ENCODE peak calls at places on chromosomes 5 and 9, in ten cellular contexts. T is NCI-H748 treated with DMSO at 0.1 percent for 48 hours; Q is GM06990; E is effector memory CD8-positive, alpha-beta T cell; L is right lobe of liver; V is ureter; B is NCI-H1105; G is memory B cell; A is AG10803; U is amniotic epithelial cell. P is an unnamed sample.

GRCh38 chr5:170306381-170306790 is 8.8 kb upstream of the LCP2 start:
- DNase-seq in E (no peak), V (no peak), A (peak; percentile 81), B (no peak), G (no peak), L (no peak), T (no peak), Q (no peak), U (peak; percentile 48), P (no peak)

GRCh38 chr9:121876658-121877271 is 216.3 kb downstream of the TTLL11 start:
- DNase-seq in B (no peak), Q (no peak), T (no peak), V (no peak), A (peak; percentile 68), G (no peak), L (no peak), U (peak; percentile 79), E (no peak), P (no peak)

GRCh38 chr5:53037141-53037859 is 48.1 kb downstream of the ITGA2 start:
- DNase-seq in T (no peak), U (peak; percentile 94), Q (no peak), E (no peak), V (no peak), L (no peak), B (peak; percentile 14), G (no peak), A (peak; percentile 80), P (no peak)

GRCh38 chr9:124054671-124055212 is 43.2 kb downstream of the LHX2 start:
- DNase-seq in T (no peak), Q (peak; percentile 76), V (no peak), L (no peak), U (peak; percentile 97), G (no peak), B (no peak), A (peak; percentile 69), E (no peak), P (no peak)

GRCh38 chr9:90124961-90125360 is 517.7 kb downstream of the DIRAS2 start:
- DNase-seq in G (no peak), E (no peak), A (peak; percentile 88), T (peak; percentile 72), Q (no peak), B (peak; percentile 61), L (no peak), U (no peak), V (no peak), P (no peak)

GRCh38 chr9:129031514-129031913 is 3.4 kb upstream of the SH3GLB2 start:
- DNase-seq in B (no peak), U (no peak), V (no peak), T (no peak), Q (no peak), L (no peak), A (no peak), E (no peak), G (no peak), P (no peak)

GRCh38 chr5:141942185-141942857 is 15.7 kb downstream of the PCDH12 start:
- DNase-seq in E (no peak), B (no peak), U (no peak), T (no peak), G (no peak), L (no peak), V (no peak), A (no peak), Q (no peak), P (no peak)

GRCh38 chr9:112032009-112032408 is 135.4 kb downstream of the UGCG start:
- DNase-seq in L (no peak), U (no peak), E (no peak), A (no peak), Q (no peak), B (no peak), V (no peak), T (no peak), G (no peak), P (no peak)

GRCh38 chr5:142280066-142281011 is 44.5 kb downstream of the SPRY4 start:
- DNase-seq in L (no peak), B (no peak), V (no peak), E (no peak), T (no peak), Q (no peak), U (peak; percentile 83), G (no peak), A (peak; percentile 36), P (no peak)

GRCh38 chr5:81422671-81423070 is 28.7 kb upstream of the ACOT12 start:
- DNase-seq in V (no peak), E (no peak), T (no peak), A (peak; percentile 60), U (peak; percentile 89), Q (no peak), G (no peak), B (no peak), L (no peak), P (no peak)

GRCh38 chr9:113875917-113876805 is at the start of gene ZNF618:
- DNase-seq in Q (peak; percentile 20), V (no peak), U (no peak), B (peak; percentile 18), L (peak; percentile 59), E (no peak), G (no peak), T (no peak), A (peak; percentile 27), P (peak; percentile 20)

GRCh38 chr9:38183994-38184568 is 115.1 kb upstream of the SHB start:
- DNase-seq in Q (no peak), A (peak; percentile 20), G (no peak), U (peak; percentile 22), L (no peak), E (no peak), V (no peak), T (no peak), B (no peak), P (no peak)

GRCh38 chr5:53126514-53126913 is 17.0 kb upstream of the MOCS2 start:
- DNase-seq in U (peak; percentile 64), Q (no peak), B (no peak), T (no peak), G (no peak), A (peak; percentile 49), V (no peak), L (no peak), E (no peak), P (no peak)

GRCh38 chr5:116508835-116509234 is 65.8 kb downstream of the SEMA6A start:
- DNase-seq in L (no peak), A (no peak), Q (no peak), T (no peak), V (no peak), U (no peak), B (no peak), G (no peak), E (no peak), P (no peak)

GRCh38 chr5:155936520-155937406 is 390.2 kb upstream of the SGCD start:
- DNase-seq in G (no peak), A (no peak), U (no peak), T (no peak), Q (no peak), E (no peak), L (no peak), V (no peak), B (no peak), P (no peak)

GRCh38 chr9:6467006-6467625 is 54.1 kb downstream of the UHRF2 start:
- DNase-seq in V (no peak), Q (no peak), T (no peak), U (no peak), E (no peak), A (peak; percentile 8), B (no peak), G (no peak), L (no peak), P (no peak)

GRCh38 chr9:97633859-97634485 is 351 bp downstream of the NCBP1 start:
- DNase-seq in V (no peak), Q (no peak), B (no peak), G (no peak), E (peak; percentile 5), L (no peak), A (no peak), U (no peak), T (peak; percentile 27), P (peak; percentile 30)

GRCh38 chr9:99782962-99783718 is 38.5 kb upstream of the NR4A3 start:
- DNase-seq in U (no peak), G (peak; percentile 29), E (no peak), T (no peak), B (no peak), L (no peak), Q (no peak), V (no peak), A (no peak), P (no peak)

GRCh38 chr9:68949271-68950000 is 64.5 kb downstream of the PRKACG start:
- DNase-seq in U (no peak), T (no peak), L (no peak), E (no peak), Q (peak; percentile 22), G (peak; percentile 11), A (peak; percentile 3), V (peak; percentile 48), B (no peak), P (peak; percentile 27)

GRCh38 chr5:57429513-57430120 is 53.0 kb downstream of the ACTBL2 start:
- DNase-seq in V (no peak), G (no peak), L (no peak), Q (no peak), B (no peak), T (no peak), A (peak; percentile 72), U (no peak), E (no peak), P (no peak)

GRCh38 chr9:35726876-35727438 is 5.0 kb downstream of the TLN1 start:
- DNase-seq in G (peak; percentile 43), U (peak; percentile 65), A (peak; percentile 68), E (peak; percentile 24), B (no peak), V (no peak), Q (peak; percentile 56), T (no peak), L (no peak), P (peak; percentile 61)

GRCh38 chr5:155147222-155147621 is 133.7 kb downstream of the KIF4B start:
- DNase-seq in U (peak; percentile 2), B (no peak), E (no peak), Q (no peak), A (peak; percentile 9), V (no peak), G (no peak), L (no peak), T (no peak), P (no peak)

GRCh38 chr5:139019880-139020279 is 144.7 kb upstream of the LRRTM2 start:
- DNase-seq in L (no peak), U (peak; percentile 92), A (no peak), E (no peak), G (no peak), V (no peak), B (no peak), Q (no peak), T (no peak), P (no peak)

GRCh38 chr5:134458676-134459403 is 47.2 kb upstream of the CDKN2AIPNL start:
- DNase-seq in E (no peak), G (no peak), L (no peak), A (no peak), U (no peak), B (no peak), Q (no peak), V (no peak), T (no peak), P (no peak)

GRCh38 chr5:36444582-36444999 is 142.9 kb upstream of the RANBP3L start:
- DNase-seq in U (no peak), E (no peak), L (no peak), A (peak; percentile 67), B (no peak), T (no peak), Q (no peak), V (no peak), G (no peak), P (no peak)

GRCh38 chr9:6901179-6901578 is 143.4 kb downstream of the KDM4C start:
- DNase-seq in U (no peak), T (no peak), V (no peak), Q (no peak), A (no peak), E (no peak), G (no peak), B (no peak), L (no peak), P (no peak)

GRCh38 chr5:15375557-15375956 is 124.4 kb upstream of the FBXL7 start:
- DNase-seq in Q (no peak), U (no peak), G (no peak), E (no peak), T (no peak), L (no peak), V (no peak), B (no peak), A (no peak), P (no peak)

GRCh38 chr9:113042884-113043657 is 13.5 kb downstream of the ZFP37 start:
- DNase-seq in T (no peak), B (no peak), Q (no peak), V (no peak), A (no peak), G (no peak), U (peak; percentile 20), E (no peak), L (no peak), P (no peak)